ENCODE peak calls at places on chromosomes 6 and 20, in four cellular contexts. One of them, this sample, is unnamed.

GRCh38 chr20:208937-209566 is 18.0 kb upstream of the DEFB129 start:
- DNase-seq in GM12878: no peak
- DNase-seq in K562: peak; percentile 11
- DNase-seq in HepG2: peak; percentile 64
- DNase-seq in this sample: peak; percentile 60

GRCh38 chr6:119337252-119337651 is 12.3 kb downstream of the MAN1A1 start:
- DNase-seq in GM12878: no peak
- DNase-seq in K562: no peak
- DNase-seq in HepG2: no peak
- DNase-seq in this sample: no peak

GRCh38 chr20:1626528-1627192 is 6.9 kb upstream of the SIRPB1 start:
- DNase-seq in GM12878: no peak
- DNase-seq in K562: no peak
- DNase-seq in HepG2: no peak
- DNase-seq in this sample: no peak

GRCh38 chr6:2556761-2557160 is 194.0 kb downstream of the MYLK4 start:
- DNase-seq in GM12878: no peak
- DNase-seq in K562: no peak
- DNase-seq in HepG2: no peak
- DNase-seq in this sample: no peak

GRCh38 chr20:62183426-62184142 is 756 bp downstream of the MTG2 start:
- DNase-seq in GM12878: no peak
- DNase-seq in K562: no peak
- DNase-seq in HepG2: no peak
- DNase-seq in this sample: peak; percentile 30

GRCh38 chr6:80145509-80145908 is 39.0 kb downstream of the BCKDHB start:
- DNase-seq in GM12878: no peak
- DNase-seq in K562: no peak
- DNase-seq in HepG2: no peak
- DNase-seq in this sample: no peak

GRCh38 chr20:62353289-62354030 is 13.7 kb downstream of the LAMA5 start:
- DNase-seq in GM12878: no peak
- DNase-seq in K562: no peak
- DNase-seq in HepG2: peak; percentile 56
- DNase-seq in this sample: no peak

GRCh38 chr20:57322476-57322875 is 7.1 kb upstream of the SPO11 start:
- DNase-seq in GM12878: no peak
- DNase-seq in K562: no peak
- DNase-seq in HepG2: no peak
- DNase-seq in this sample: no peak

GRCh38 chr6:42012501-42013133 is 37.7 kb upstream of the TAF8 start:
- DNase-seq in GM12878: no peak
- DNase-seq in K562: no peak
- DNase-seq in HepG2: no peak
- DNase-seq in this sample: no peak

GRCh38 chr20:3842332-3842930 is 4.2 kb upstream of the MAVS start:
- DNase-seq in GM12878: no peak
- DNase-seq in K562: no peak
- DNase-seq in HepG2: no peak
- DNase-seq in this sample: no peak

GRCh38 chr6:1380625-1381396 is 8.6 kb upstream of the FOXF2 start:
- DNase-seq in GM12878: no peak
- DNase-seq in K562: no peak
- DNase-seq in HepG2: no peak
- DNase-seq in this sample: no peak

GRCh38 chr6:53009056-53009455 is 14.0 kb upstream of the GSTA4 start:
- DNase-seq in GM12878: no peak
- DNase-seq in K562: no peak
- DNase-seq in HepG2: no peak
- DNase-seq in this sample: no peak

GRCh38 chr6:38524436-38525145 is 115.1 kb downstream of the BTBD9 start:
- DNase-seq in GM12878: no peak
- DNase-seq in K562: no peak
- DNase-seq in HepG2: no peak
- DNase-seq in this sample: no peak

GRCh38 chr6:75217203-75217602 is 11.3 kb upstream of the COL12A1 start:
- DNase-seq in GM12878: no peak
- DNase-seq in K562: no peak
- DNase-seq in HepG2: no peak
- DNase-seq in this sample: no peak

GRCh38 chr6:6057442-6058053 is 50.8 kb upstream of the NRN1 start:
- DNase-seq in GM12878: peak; percentile 53
- DNase-seq in K562: peak; percentile 39
- DNase-seq in HepG2: peak; percentile 57
- DNase-seq in this sample: peak; percentile 78

GRCh38 chr6:29974901-29975560 is 32.7 kb downstream of the HLA-A start:
- DNase-seq in GM12878: no peak
- DNase-seq in K562: no peak
- DNase-seq in HepG2: no peak
- DNase-seq in this sample: peak; percentile 51

GRCh38 chr6:106966671-106967522 is 7.6 kb downstream of the CD24 start:
- DNase-seq in GM12878: no peak
- DNase-seq in K562: no peak
- DNase-seq in HepG2: no peak
- DNase-seq in this sample: no peak

GRCh38 chr6:21185849-21186478 is 407.6 kb upstream of the SOX4 start:
- DNase-seq in GM12878: no peak
- DNase-seq in K562: no peak
- DNase-seq in HepG2: no peak
- DNase-seq in this sample: peak; percentile 96
- TF ChIP-seq JUNB in GM12878: no peak
- TF ChIP-seq JUNB in K562: no peak
- TF ChIP-seq JUNB in HepG2: no peak
- TF ChIP-seq JUNB in this sample: no peak

GRCh38 chr20:19760371-19760721 is 2.3 kb downstream of the RIN2 start:
- DNase-seq in GM12878: no peak
- DNase-seq in K562: no peak
- DNase-seq in HepG2: no peak
- DNase-seq in this sample: no peak

GRCh38 chr20:19757973-19758887 is at the start of gene RIN2:
- DNase-seq in GM12878: no peak
- DNase-seq in K562: peak; percentile 7
- DNase-seq in HepG2: peak; percentile 86
- DNase-seq in this sample: peak; percentile 98

GRCh38 chr20:19757487-19757972 is 528 bp upstream of the RIN2 start:
- DNase-seq in GM12878: no peak
- DNase-seq in K562: no peak
- DNase-seq in HepG2: peak; percentile 60
- DNase-seq in this sample: peak; percentile 79

GRCh38 chr20:19758888-19759331 is 852 bp downstream of the RIN2 start:
- DNase-seq in GM12878: no peak
- DNase-seq in K562: no peak
- DNase-seq in HepG2: peak; percentile 74
- DNase-seq in this sample: peak; percentile 79

DNA sequence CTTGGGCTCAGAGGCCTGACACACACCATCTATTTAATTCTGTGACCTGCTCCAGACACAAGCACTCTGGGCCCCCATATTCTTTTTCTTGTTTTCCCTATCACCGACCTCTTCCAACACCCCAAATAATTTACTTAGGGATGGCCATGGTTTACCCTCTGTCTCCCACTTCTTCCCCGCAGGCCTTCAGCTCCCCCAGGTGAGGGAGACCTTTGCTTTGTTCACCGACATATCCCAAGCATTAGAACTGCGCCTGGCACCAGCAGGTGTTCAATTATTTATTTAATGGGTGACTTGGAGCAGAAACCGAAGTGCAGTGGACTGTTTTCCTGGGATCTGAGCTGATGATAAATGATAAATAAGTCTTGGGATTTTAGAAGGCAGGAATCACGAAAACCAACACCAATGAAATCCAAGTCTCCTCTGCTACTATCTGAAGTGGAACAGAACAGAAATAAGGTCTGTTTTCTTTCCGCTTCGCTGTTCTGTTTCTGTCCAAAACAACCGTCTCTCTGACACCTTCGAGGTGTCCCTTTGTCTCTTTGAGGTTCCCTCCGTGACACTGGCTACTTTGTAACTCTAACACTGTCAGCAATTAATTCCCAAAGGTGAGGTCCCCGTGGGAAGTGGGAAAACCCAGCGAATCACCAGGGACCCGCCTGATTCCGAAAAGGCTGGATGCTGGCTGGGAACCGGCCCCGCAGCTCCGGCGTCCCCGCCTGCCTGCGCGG is 1.1 kb upstream of the RIN2 start:
- DNase-seq in GM12878: no peak
- DNase-seq in K562: no peak
- DNase-seq in HepG2: no peak
- DNase-seq in this sample: no peak
- H3K27me3 ChIP-seq in GM12878: peaks cover 12% of the 10 kb centered on the region
- H3K27me3 ChIP-seq in K562: no peaks in the 10 kb centered on the region
- H3K27me3 ChIP-seq in HepG2: peaks cover 24% of the 10 kb centered on the region
- H3K27me3 ChIP-seq in this sample: peaks cover 39% of the 10 kb centered on the region

GRCh38 chr20:45407067-45407745 is 883 bp upstream of the DBNDD2 start:
- DNase-seq in GM12878: no peak
- DNase-seq in K562: peak; percentile 50
- DNase-seq in HepG2: no peak
- DNase-seq in this sample: peak; percentile 66

GRCh38 chr20:45405566-45406259 is 2.4 kb upstream of the DBNDD2 start:
- DNase-seq in GM12878: no peak
- DNase-seq in K562: peak; percentile 51
- DNase-seq in HepG2: no peak
- DNase-seq in this sample: peak; percentile 67

GRCh38 chr20:45404438-45404837 is 3.7 kb upstream of the DBNDD2 start:
- DNase-seq in GM12878: no peak
- DNase-seq in K562: no peak
- DNase-seq in HepG2: no peak
- DNase-seq in this sample: no peak

GRCh38 chr20:45407783-45408645 is at the start of gene DBNDD2:
- DNase-seq in GM12878: no peak
- DNase-seq in K562: no peak
- DNase-seq in HepG2: no peak
- DNase-seq in this sample: no peak

DNA sequence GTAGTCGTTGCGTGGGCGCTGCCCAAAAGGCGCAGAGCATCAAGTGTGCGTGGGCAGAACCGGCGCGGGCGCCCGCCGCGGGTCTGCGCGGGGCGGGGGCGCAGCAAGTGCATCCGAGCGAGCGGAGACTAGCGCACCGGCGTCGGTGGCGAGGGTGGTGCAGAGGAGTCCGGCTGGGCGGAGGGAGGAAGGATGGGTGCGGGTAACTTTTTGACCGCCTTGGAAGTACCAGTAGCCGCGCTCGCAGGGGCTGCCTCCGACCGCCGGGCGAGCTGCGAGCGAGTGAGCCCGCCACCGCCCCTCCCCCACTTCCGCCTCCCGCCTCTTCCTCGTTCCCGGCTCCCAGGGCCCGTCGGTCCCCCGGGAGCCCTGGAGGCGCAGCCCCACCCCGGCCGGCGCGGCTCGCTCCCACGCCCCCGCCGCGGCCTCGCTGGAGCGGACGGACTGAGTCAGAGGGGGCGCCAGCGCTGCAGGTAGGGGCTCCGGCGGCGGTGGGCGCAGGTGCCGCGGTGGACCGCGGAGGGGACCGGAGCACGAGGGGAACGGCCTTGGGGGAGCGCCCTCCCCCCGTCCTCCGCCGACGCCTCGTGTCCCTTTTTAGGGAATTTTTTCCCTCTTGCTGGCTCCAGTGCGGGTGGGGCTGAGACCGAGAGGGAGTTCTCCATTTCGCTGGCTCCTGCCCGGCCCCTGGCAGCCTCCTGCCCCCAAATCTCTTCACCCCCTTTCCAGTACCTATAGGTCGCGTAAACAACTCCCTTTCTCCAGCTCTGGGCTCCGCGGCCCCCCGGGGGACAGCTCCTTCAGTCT is 1.6 kb upstream of the DBNDD2 start:
- DNase-seq in GM12878: no peak
- DNase-seq in K562: peak; percentile 86
- DNase-seq in HepG2: no peak
- DNase-seq in this sample: peak; percentile 85
- TF ChIP-seq JUNB in GM12878: no peak
- TF ChIP-seq JUNB in K562: no peak
- TF ChIP-seq JUNB in HepG2: peak; percentile 20
- TF ChIP-seq JUNB in this sample: no peak

GRCh38 chr6:165875946-165876345 is 212.9 kb upstream of the PDE10A start:
- DNase-seq in GM12878: no peak
- DNase-seq in K562: no peak
- DNase-seq in HepG2: no peak
- DNase-seq in this sample: no peak
- H3K27me3 ChIP-seq in GM12878: peaks cover 2% of the 10 kb centered on the region
- H3K27me3 ChIP-seq in K562: no peaks in the 10 kb centered on the region
- H3K27me3 ChIP-seq in HepG2: peaks cover 4% of the 10 kb centered on the region
- H3K27me3 ChIP-seq in this sample: no peaks in the 10 kb centered on the region

DNA sequence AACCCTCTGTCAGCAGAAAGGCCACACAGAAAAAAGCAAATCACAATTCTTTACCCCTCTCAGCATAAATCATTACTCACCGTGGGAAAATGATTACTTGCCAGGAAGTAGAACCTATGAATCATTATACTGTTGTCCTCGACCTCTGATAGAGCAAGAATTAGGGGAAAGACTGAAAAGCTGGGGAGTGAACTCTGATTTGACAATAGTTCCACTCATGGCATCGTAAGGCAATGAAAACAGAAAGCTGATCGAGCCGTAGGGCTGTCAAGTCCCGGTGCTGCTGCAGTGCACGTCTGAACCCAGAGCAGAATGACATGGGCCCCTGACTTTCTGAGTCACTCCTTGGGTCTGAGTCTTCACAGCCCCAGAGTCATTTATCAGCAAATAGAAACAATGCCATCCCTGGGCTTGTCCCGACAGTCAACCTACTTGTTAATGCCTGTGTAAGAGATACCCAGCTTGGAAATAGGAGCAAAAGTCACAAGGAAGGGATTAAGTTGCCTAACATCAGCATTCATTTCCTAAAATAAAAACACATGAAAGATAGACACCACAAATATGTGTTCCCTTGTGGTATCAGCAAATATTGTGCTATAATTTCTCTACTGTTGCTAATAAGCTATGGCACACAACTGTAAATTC is 224.8 kb upstream of the MARCKS start:
- DNase-seq in GM12878: peak; percentile 91
- DNase-seq in K562: no peak
- DNase-seq in HepG2: peak; percentile 78
- DNase-seq in this sample: no peak
- TF ChIP-seq JUNB in GM12878: peak; percentile 69
- TF ChIP-seq JUNB in K562: no peak
- TF ChIP-seq JUNB in HepG2: no peak
- TF ChIP-seq JUNB in this sample: no peak

DNA sequence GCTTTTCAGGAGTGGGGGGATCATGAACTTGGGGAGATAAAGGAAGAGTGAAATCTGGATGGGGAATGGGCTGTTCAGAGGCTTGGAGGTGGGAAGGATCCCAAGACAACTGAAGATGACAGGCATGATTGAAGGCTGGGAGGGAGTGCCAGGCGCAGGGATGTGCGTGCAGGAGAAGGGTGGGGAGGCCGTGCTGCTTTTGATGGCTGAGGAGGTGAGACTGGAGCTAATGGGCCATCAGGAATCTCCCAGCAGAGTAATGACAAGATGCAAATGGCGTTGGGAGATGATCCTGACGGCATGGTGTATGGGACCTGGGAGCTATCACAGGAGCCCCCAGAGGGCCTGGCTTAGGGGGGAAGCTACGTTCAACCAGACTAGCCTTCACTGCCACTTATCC is 1.6 kb downstream of the CPNE5 start:
- DNase-seq in GM12878: no peak
- DNase-seq in K562: no peak
- DNase-seq in HepG2: no peak
- DNase-seq in this sample: no peak
- H3K27me3 ChIP-seq in GM12878: peaks cover 17% of the 10 kb centered on the region
- H3K27me3 ChIP-seq in K562: peaks cover 6% of the 10 kb centered on the region
- H3K27me3 ChIP-seq in HepG2: peaks cover 34% of the 10 kb centered on the region
- H3K27me3 ChIP-seq in this sample: peaks cover 70% of the 10 kb centered on the region

This sample was measured in GM23338.